ENCODE peak calls at places on chromosome 1, in ten cellular contexts. One of them, this sample, is unnamed. For H3K9me3 and H3K27me3, the result is how much of the 10 kb centered on the place peaks cover.

GRCh38 chr1:8947127-8947691 is 1.5 kb downstream of the CA6 start:
- DNase-seq in pancreas: no peak
- DNase-seq in AG04450: no peak
- DNase-seq in CD8-positive, alpha-beta T cell: no peak
- DNase-seq in HCT116: no peak
- DNase-seq in Peyer's patch: no peak
- DNase-seq in fibroblast of lung: no peak
- DNase-seq in left ventricle myocardium inferior: no peak
- DNase-seq in endodermal cell: no peak
- DNase-seq in PC-9: no peak
- DNase-seq in this sample: no peak

GRCh38 chr1:160813215-160813614 is 17.2 kb downstream of the LY9 start:
- DNase-seq in pancreas: no peak
- DNase-seq in AG04450: no peak
- DNase-seq in CD8-positive, alpha-beta T cell: no peak
- DNase-seq in HCT116: peak
- DNase-seq in Peyer's patch: peak
- DNase-seq in fibroblast of lung: no peak
- DNase-seq in left ventricle myocardium inferior: no peak
- DNase-seq in endodermal cell: no peak
- DNase-seq in PC-9: peak
- DNase-seq in this sample: no peak

GRCh38 chr1:17333081-17333480 is 25.1 kb downstream of the PADI4 start:
- DNase-seq in pancreas: no peak
- DNase-seq in AG04450: no peak
- DNase-seq in CD8-positive, alpha-beta T cell: no peak
- DNase-seq in HCT116: no peak
- DNase-seq in Peyer's patch: no peak
- DNase-seq in fibroblast of lung: no peak
- DNase-seq in left ventricle myocardium inferior: no peak
- DNase-seq in endodermal cell: no peak
- DNase-seq in PC-9: no peak
- DNase-seq in this sample: peak

GRCh38 chr1:75996196-75996595 is 64.0 kb upstream of the ASB17 start:
- DNase-seq in pancreas: no peak
- DNase-seq in AG04450: no peak
- DNase-seq in CD8-positive, alpha-beta T cell: no peak
- DNase-seq in HCT116: no peak
- DNase-seq in Peyer's patch: no peak
- DNase-seq in fibroblast of lung: no peak
- DNase-seq in left ventricle myocardium inferior: no peak
- DNase-seq in endodermal cell: no peak
- DNase-seq in PC-9: no peak
- DNase-seq in this sample: no peak

GRCh38 chr1:85201340-85202091 is 700 bp upstream of the SYDE2 start:
- DNase-seq in pancreas: peak
- DNase-seq in AG04450: no peak
- DNase-seq in CD8-positive, alpha-beta T cell: peak
- DNase-seq in HCT116: no peak
- DNase-seq in Peyer's patch: peak
- DNase-seq in fibroblast of lung: peak
- DNase-seq in left ventricle myocardium inferior: peak
- DNase-seq in endodermal cell: peak
- DNase-seq in PC-9: peak
- DNase-seq in this sample: peak

GRCh38 chr1:173758980-173759379 is 44.2 kb downstream of the KLHL20 start:
- DNase-seq in pancreas: no peak
- DNase-seq in AG04450: no peak
- DNase-seq in CD8-positive, alpha-beta T cell: no peak
- DNase-seq in HCT116: no peak
- DNase-seq in Peyer's patch: no peak
- DNase-seq in fibroblast of lung: no peak
- DNase-seq in left ventricle myocardium inferior: no peak
- DNase-seq in endodermal cell: no peak
- DNase-seq in PC-9: no peak
- DNase-seq in this sample: no peak

GRCh38 chr1:110210604-110211502 is 739 bp downstream of the KCNC4 start:
- DNase-seq in pancreas: peak
- DNase-seq in AG04450: no peak
- DNase-seq in CD8-positive, alpha-beta T cell: peak
- DNase-seq in HCT116: no peak
- DNase-seq in Peyer's patch: peak
- DNase-seq in fibroblast of lung: peak
- DNase-seq in left ventricle myocardium inferior: peak
- DNase-seq in endodermal cell: peak
- DNase-seq in PC-9: no peak
- DNase-seq in this sample: peak

GRCh38 chr1:25672763-25673409 is 56.3 kb downstream of the MAN1C1 start:
- DNase-seq in pancreas: no peak
- DNase-seq in AG04450: no peak
- DNase-seq in CD8-positive, alpha-beta T cell: no peak
- DNase-seq in HCT116: no peak
- DNase-seq in Peyer's patch: no peak
- DNase-seq in fibroblast of lung: no peak
- DNase-seq in left ventricle myocardium inferior: no peak
- DNase-seq in endodermal cell: no peak
- DNase-seq in PC-9: no peak
- DNase-seq in this sample: no peak

GRCh38 chr1:204304067-204304466 is 55.7 kb downstream of the PLEKHA6 start:
- DNase-seq in pancreas: no peak
- DNase-seq in AG04450: no peak
- DNase-seq in CD8-positive, alpha-beta T cell: no peak
- DNase-seq in HCT116: no peak
- DNase-seq in Peyer's patch: no peak
- DNase-seq in fibroblast of lung: no peak
- DNase-seq in left ventricle myocardium inferior: no peak
- DNase-seq in endodermal cell: peak
- DNase-seq in PC-9: peak
- DNase-seq in this sample: no peak

GRCh38 chr1:16111771-16112557 is 38.5 kb upstream of the FAM131C start:
- DNase-seq in pancreas: no peak
- DNase-seq in AG04450: peak
- DNase-seq in CD8-positive, alpha-beta T cell: no peak
- DNase-seq in HCT116: no peak
- DNase-seq in Peyer's patch: no peak
- DNase-seq in fibroblast of lung: peak
- DNase-seq in left ventricle myocardium inferior: no peak
- DNase-seq in endodermal cell: peak
- DNase-seq in PC-9: no peak
- DNase-seq in this sample: no peak

GRCh38 chr1:96076589-96076988 is 645.0 kb upstream of the PTBP2 start:
- DNase-seq in pancreas: no peak
- DNase-seq in AG04450: no peak
- DNase-seq in CD8-positive, alpha-beta T cell: no peak
- DNase-seq in HCT116: no peak
- DNase-seq in Peyer's patch: no peak
- DNase-seq in fibroblast of lung: no peak
- DNase-seq in left ventricle myocardium inferior: no peak
- DNase-seq in endodermal cell: no peak
- DNase-seq in PC-9: no peak
- DNase-seq in this sample: no peak

GRCh38 chr1:32622806-32623694 is 27.3 kb downstream of the ZBTB8OS start:
- DNase-seq in pancreas: no peak
- DNase-seq in AG04450: no peak
- DNase-seq in CD8-positive, alpha-beta T cell: no peak
- DNase-seq in HCT116: no peak
- DNase-seq in Peyer's patch: no peak
- DNase-seq in fibroblast of lung: no peak
- DNase-seq in left ventricle myocardium inferior: no peak
- DNase-seq in endodermal cell: no peak
- DNase-seq in PC-9: no peak
- DNase-seq in this sample: no peak

GRCh38 chr1:72062584-72062983 is 219.8 kb downstream of the NEGR1 start:
- DNase-seq in pancreas: no peak
- DNase-seq in AG04450: no peak
- DNase-seq in CD8-positive, alpha-beta T cell: no peak
- DNase-seq in HCT116: no peak
- DNase-seq in Peyer's patch: no peak
- DNase-seq in fibroblast of lung: peak
- DNase-seq in left ventricle myocardium inferior: no peak
- DNase-seq in endodermal cell: no peak
- DNase-seq in PC-9: no peak
- DNase-seq in this sample: no peak

GRCh38 chr1:174883361-174883760 is 116.4 kb upstream of the CACYBP start:
- DNase-seq in pancreas: no peak
- DNase-seq in AG04450: no peak
- DNase-seq in CD8-positive, alpha-beta T cell: no peak
- DNase-seq in HCT116: peak
- DNase-seq in Peyer's patch: no peak
- DNase-seq in fibroblast of lung: peak
- DNase-seq in left ventricle myocardium inferior: no peak
- DNase-seq in endodermal cell: peak
- DNase-seq in PC-9: peak
- DNase-seq in this sample: no peak

GRCh38 chr1:93967276-93967675 is 58.0 kb upstream of the GCLM start:
- DNase-seq in pancreas: no peak
- DNase-seq in AG04450: no peak
- DNase-seq in CD8-positive, alpha-beta T cell: no peak
- DNase-seq in HCT116: no peak
- DNase-seq in Peyer's patch: no peak
- DNase-seq in fibroblast of lung: no peak
- DNase-seq in left ventricle myocardium inferior: no peak
- DNase-seq in endodermal cell: no peak
- DNase-seq in PC-9: no peak
- DNase-seq in this sample: no peak

GRCh38 chr1:155006601-155007101 is 4.0 kb downstream of the ZBTB7B start:
- DNase-seq in pancreas: no peak
- DNase-seq in AG04450: no peak
- DNase-seq in CD8-positive, alpha-beta T cell: no peak
- DNase-seq in HCT116: no peak
- DNase-seq in Peyer's patch: peak
- DNase-seq in fibroblast of lung: peak
- DNase-seq in left ventricle myocardium inferior: no peak
- DNase-seq in endodermal cell: no peak
- DNase-seq in PC-9: no peak
- DNase-seq in this sample: no peak

GRCh38 chr1:29513357-29513756 is 277.0 kb downstream of the PTPRU start:
- DNase-seq in pancreas: no peak
- DNase-seq in AG04450: peak
- DNase-seq in CD8-positive, alpha-beta T cell: no peak
- DNase-seq in HCT116: peak
- DNase-seq in Peyer's patch: no peak
- DNase-seq in fibroblast of lung: peak
- DNase-seq in left ventricle myocardium inferior: peak
- DNase-seq in endodermal cell: peak
- DNase-seq in PC-9: peak
- DNase-seq in this sample: peak

GRCh38 chr1:84888753-84889152 is 4.3 kb downstream of the LPAR3 start:
- DNase-seq in pancreas: no peak
- DNase-seq in AG04450: no peak
- DNase-seq in CD8-positive, alpha-beta T cell: no peak
- DNase-seq in HCT116: no peak
- DNase-seq in Peyer's patch: peak
- DNase-seq in fibroblast of lung: no peak
- DNase-seq in left ventricle myocardium inferior: no peak
- DNase-seq in endodermal cell: no peak
- DNase-seq in PC-9: peak
- DNase-seq in this sample: no peak

GRCh38 chr1:221717491-221717865 is 24.4 kb downstream of the DUSP10 start:
- DNase-seq in pancreas: no peak
- DNase-seq in AG04450: no peak
- DNase-seq in CD8-positive, alpha-beta T cell: no peak
- DNase-seq in HCT116: no peak
- DNase-seq in Peyer's patch: no peak
- DNase-seq in fibroblast of lung: no peak
- DNase-seq in left ventricle myocardium inferior: no peak
- DNase-seq in endodermal cell: no peak
- DNase-seq in PC-9: no peak
- DNase-seq in this sample: no peak
- H3K9me3 ChIP-seq in pancreas: under half
- H3K9me3 ChIP-seq in AG04450: under half
- H3K9me3 ChIP-seq in CD8-positive, alpha-beta T cell: under half
- H3K9me3 ChIP-seq in HCT116: under half
- H3K9me3 ChIP-seq in Peyer's patch: under half
- H3K9me3 ChIP-seq in fibroblast of lung: under half
- H3K9me3 ChIP-seq in left ventricle myocardium inferior: under half
- H3K9me3 ChIP-seq in endodermal cell: under half
- H3K9me3 ChIP-seq in PC-9: under half
- H3K9me3 ChIP-seq in this sample: under half

DNA sequence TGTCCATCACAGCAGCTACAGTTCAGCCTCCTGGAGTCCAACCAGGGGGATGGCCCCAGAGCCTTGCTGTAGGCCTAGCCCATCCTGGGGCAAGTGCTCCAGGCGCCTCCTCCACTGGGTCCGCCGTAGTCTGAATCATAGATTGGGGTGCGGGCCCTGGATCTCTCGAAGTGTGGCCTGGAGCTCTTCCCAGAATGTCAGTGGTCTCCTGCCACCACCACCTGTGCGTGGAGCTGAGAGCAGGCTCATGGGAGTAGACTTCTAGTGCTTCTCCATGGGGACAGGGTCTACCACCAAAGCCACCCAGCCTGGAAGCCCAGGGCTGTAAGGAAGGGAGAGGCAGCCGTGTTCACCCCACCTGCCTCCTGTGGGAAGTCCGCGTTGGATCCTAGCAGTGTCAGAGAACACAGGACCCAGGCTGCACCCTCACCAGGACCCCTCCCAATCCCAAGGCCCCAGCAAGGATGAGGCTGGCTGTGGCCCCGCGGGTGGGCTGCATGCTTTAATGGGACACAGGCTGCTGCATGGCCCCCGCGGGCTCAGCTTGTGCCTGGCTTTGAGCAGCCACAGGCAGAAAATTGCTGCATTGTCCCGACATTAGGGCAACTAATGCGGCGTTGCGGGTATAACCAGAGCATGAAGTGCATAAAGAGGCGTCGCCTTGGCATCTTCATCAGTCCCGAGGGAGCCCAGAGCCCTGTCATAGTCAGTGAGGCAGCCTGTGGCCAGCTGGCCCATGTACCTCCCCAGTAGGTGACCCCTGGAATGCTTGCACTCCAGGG is 735 bp upstream of the HES3 start:
- DNase-seq in pancreas: no peak
- DNase-seq in AG04450: no peak
- DNase-seq in CD8-positive, alpha-beta T cell: no peak
- DNase-seq in HCT116: no peak
- DNase-seq in Peyer's patch: no peak
- DNase-seq in fibroblast of lung: no peak
- DNase-seq in left ventricle myocardium inferior: no peak
- DNase-seq in endodermal cell: no peak
- DNase-seq in PC-9: no peak
- DNase-seq in this sample: no peak
- H3K27me3 ChIP-seq in pancreas: under half
- H3K27me3 ChIP-seq in AG04450: half or more
- H3K27me3 ChIP-seq in CD8-positive, alpha-beta T cell: half or more
- H3K27me3 ChIP-seq in HCT116: under half
- H3K27me3 ChIP-seq in Peyer's patch: under half
- H3K27me3 ChIP-seq in fibroblast of lung: under half
- H3K27me3 ChIP-seq in left ventricle myocardium inferior: half or more
- H3K27me3 ChIP-seq in endodermal cell: half or more
- H3K27me3 ChIP-seq in PC-9: under half
- H3K27me3 ChIP-seq in this sample: under half

GRCh38 chr1:50595874-50596273 is 172.6 kb upstream of the DMRTA2 start:
- DNase-seq in pancreas: no peak
- DNase-seq in AG04450: no peak
- DNase-seq in CD8-positive, alpha-beta T cell: no peak
- DNase-seq in HCT116: no peak
- DNase-seq in Peyer's patch: no peak
- DNase-seq in fibroblast of lung: no peak
- DNase-seq in left ventricle myocardium inferior: no peak
- DNase-seq in endodermal cell: no peak
- DNase-seq in PC-9: no peak
- DNase-seq in this sample: no peak
- H3K9me3 ChIP-seq in pancreas: under half
- H3K9me3 ChIP-seq in AG04450: under half
- H3K9me3 ChIP-seq in CD8-positive, alpha-beta T cell: under half
- H3K9me3 ChIP-seq in HCT116: under half
- H3K9me3 ChIP-seq in Peyer's patch: under half
- H3K9me3 ChIP-seq in fibroblast of lung: under half
- H3K9me3 ChIP-seq in left ventricle myocardium inferior: under half
- H3K9me3 ChIP-seq in endodermal cell: under half
- H3K9me3 ChIP-seq in PC-9: under half
- H3K9me3 ChIP-seq in this sample: under half

GRCh38 chr1:109113787-109114568 is at the start of gene ELAPOR1:
- DNase-seq in pancreas: peak
- DNase-seq in AG04450: no peak
- DNase-seq in CD8-positive, alpha-beta T cell: peak
- DNase-seq in HCT116: no peak
- DNase-seq in Peyer's patch: peak
- DNase-seq in fibroblast of lung: no peak
- DNase-seq in left ventricle myocardium inferior: peak
- DNase-seq in endodermal cell: peak
- DNase-seq in PC-9: no peak
- DNase-seq in this sample: no peak
- H3K27me3 ChIP-seq in pancreas: under half
- H3K27me3 ChIP-seq in AG04450: under half
- H3K27me3 ChIP-seq in CD8-positive, alpha-beta T cell: under half
- H3K27me3 ChIP-seq in HCT116: under half
- H3K27me3 ChIP-seq in Peyer's patch: under half
- H3K27me3 ChIP-seq in fibroblast of lung: under half
- H3K27me3 ChIP-seq in left ventricle myocardium inferior: under half
- H3K27me3 ChIP-seq in endodermal cell: half or more
- H3K27me3 ChIP-seq in PC-9: under half
- H3K27me3 ChIP-seq in this sample: under half

This sample was measured in ascending aorta.